ENCODE peak calls at places on chromosomes 5 and 9, in seven cellular contexts. N, K, U, Y, G, E and H are unnamed samples.
A peak's percentile ranks its signal among the peaks of the same experiment; 100 is the strongest.

GRCh38 chr5:43497311-43498104 is 13.8 kb upstream of the TMEM267 start:
- DNase-seq in N (no peak), K (no peak), U (no peak), Y (no peak), G (no peak), E (no peak), H (no peak)

GRCh38 chr5:157860898-157861894 is 2.3 kb upstream of the CLINT1 start:
- DNase-seq in N (peak; percentile 12), K (no peak), U (no peak), Y (no peak), G (no peak), E (peak; percentile 90), H (no peak)

GRCh38 chr9:22463205-22463604 is 16.6 kb downstream of the DMRTA1 start:
- DNase-seq in N (no peak), K (no peak), U (no peak), Y (no peak), G (no peak), E (no peak), H (no peak)

GRCh38 chr5:159324097-159324760 is 6.1 kb downstream of the IL12B start:
- DNase-seq in N (no peak), K (no peak), U (no peak), Y (no peak), G (no peak), E (no peak), H (no peak)

GRCh38 chr5:136079195-136079985 is 50.6 kb downstream of the TGFBI start:
- DNase-seq in N (no peak), K (no peak), U (no peak), Y (no peak), G (no peak), E (no peak), H (no peak)

GRCh38 chr9:30815585-30815984 is 1568.9 kb upstream of the ACO1 start:
- DNase-seq in N (no peak), K (no peak), U (no peak), Y (no peak), G (no peak), E (no peak), H (no peak)

GRCh38 chr5:165370772-165371171 is 1865.4 kb downstream of the MAT2B start:
- DNase-seq in N (no peak), K (no peak), U (no peak), Y (no peak), G (no peak), E (no peak), H (no peak)

GRCh38 chr5:51518607-51519006 is 135.4 kb downstream of the ISL1 start:
- DNase-seq in N (no peak), K (no peak), U (no peak), Y (no peak), G (no peak), E (no peak), H (no peak)

GRCh38 chr5:136006164-136006563 is 22.6 kb upstream of the TGFBI start:
- DNase-seq in N (no peak), K (no peak), U (no peak), Y (no peak), G (no peak), E (no peak), H (no peak)

GRCh38 chr9:14315754-14316573 is 2.0 kb upstream of the NFIB start:
- DNase-seq in N (no peak), K (peak; percentile 58), U (no peak), Y (no peak), G (peak; percentile 77), E (no peak), H (peak; percentile 80)

GRCh38 chr5:92779536-92779935 is 801.5 kb downstream of the NR2F1-AS1 start:
- DNase-seq in N (no peak), K (no peak), U (no peak), Y (no peak), G (no peak), E (no peak), H (no peak)

GRCh38 chr9:125421156-125421555 is 159.5 kb downstream of the GAPVD1 start:
- DNase-seq in N (no peak), K (no peak), U (no peak), Y (peak; percentile 69), G (no peak), E (no peak), H (no peak)

GRCh38 chr9:89374176-89374575 is 55.9 kb downstream of the SECISBP2 start:
- DNase-seq in N (no peak), K (no peak), U (no peak), Y (no peak), G (no peak), E (no peak), H (no peak)

GRCh38 chr5:134103397-134103796 is 11.1 kb upstream of the TCF7 start:
- DNase-seq in N (no peak), K (no peak), U (no peak), Y (no peak), G (no peak), E (no peak), H (no peak)

GRCh38 chr5:135598691-135599395 is 20.1 kb upstream of the CXCL14 start:
- DNase-seq in N (no peak), K (no peak), U (no peak), Y (no peak), G (peak; percentile 20), E (no peak), H (no peak)

GRCh38 chr9:115158666-115159481 is 40.9 kb upstream of the TNC start:
- DNase-seq in N (no peak), K (peak; percentile 9), U (no peak), Y (no peak), G (no peak), E (no peak), H (no peak)

GRCh38 chr9:128160603-128160987 is 530 bp downstream of the BBLN start:
- DNase-seq in N (no peak), K (peak; percentile 67), U (no peak), Y (peak; percentile 83), G (no peak), E (no peak), H (no peak)

DNA sequence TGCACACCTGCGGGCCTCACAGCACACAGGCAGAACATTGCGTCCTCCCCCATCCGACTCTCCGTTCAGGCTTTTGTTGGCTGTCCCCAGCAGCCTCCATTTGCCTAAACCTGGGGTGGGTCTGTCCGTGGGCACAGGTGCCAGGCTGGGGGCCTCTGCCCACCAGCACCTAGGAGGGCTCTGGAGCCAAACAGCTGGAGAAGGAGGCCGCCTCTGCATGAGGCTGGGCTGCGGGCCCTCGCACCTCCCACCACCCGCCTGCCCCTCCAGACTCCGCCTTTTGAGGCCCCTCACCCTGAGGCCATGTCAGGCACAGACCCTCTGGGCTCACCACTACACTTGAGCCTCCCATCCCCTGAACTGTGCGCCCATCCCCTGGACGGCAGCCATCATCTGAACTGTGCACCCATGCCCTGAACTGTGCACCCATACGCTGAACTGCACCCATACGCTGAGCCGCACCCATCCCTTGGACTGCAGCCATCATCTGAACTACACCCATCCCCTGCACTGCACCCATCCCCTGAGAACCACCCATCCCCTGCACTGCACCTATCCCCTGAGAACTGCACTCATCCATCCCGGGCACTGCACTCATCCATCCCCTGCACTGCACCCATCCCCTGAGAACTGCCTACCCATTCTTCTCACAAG is 98.0 kb upstream of the OTULINL start:
- DNase-seq in N (no peak), K (peak; percentile 22), U (no peak), Y (no peak), G (no peak), E (no peak), H (no peak)
- TF ChIP-seq JUND in N (no peak), K (no peak), U (no peak), Y (no peak), G (no peak), E (no peak), H (no peak)

GRCh38 chr9:111147021-111147420 is 108.8 kb upstream of the LPAR1 start:
- DNase-seq in N (no peak), K (no peak), U (no peak), Y (no peak), G (no peak), E (no peak), H (no peak)
- TF ChIP-seq JUND in N (no peak), K (no peak), U (no peak), Y (no peak), G (no peak), E (no peak), H (no peak)

DNA sequence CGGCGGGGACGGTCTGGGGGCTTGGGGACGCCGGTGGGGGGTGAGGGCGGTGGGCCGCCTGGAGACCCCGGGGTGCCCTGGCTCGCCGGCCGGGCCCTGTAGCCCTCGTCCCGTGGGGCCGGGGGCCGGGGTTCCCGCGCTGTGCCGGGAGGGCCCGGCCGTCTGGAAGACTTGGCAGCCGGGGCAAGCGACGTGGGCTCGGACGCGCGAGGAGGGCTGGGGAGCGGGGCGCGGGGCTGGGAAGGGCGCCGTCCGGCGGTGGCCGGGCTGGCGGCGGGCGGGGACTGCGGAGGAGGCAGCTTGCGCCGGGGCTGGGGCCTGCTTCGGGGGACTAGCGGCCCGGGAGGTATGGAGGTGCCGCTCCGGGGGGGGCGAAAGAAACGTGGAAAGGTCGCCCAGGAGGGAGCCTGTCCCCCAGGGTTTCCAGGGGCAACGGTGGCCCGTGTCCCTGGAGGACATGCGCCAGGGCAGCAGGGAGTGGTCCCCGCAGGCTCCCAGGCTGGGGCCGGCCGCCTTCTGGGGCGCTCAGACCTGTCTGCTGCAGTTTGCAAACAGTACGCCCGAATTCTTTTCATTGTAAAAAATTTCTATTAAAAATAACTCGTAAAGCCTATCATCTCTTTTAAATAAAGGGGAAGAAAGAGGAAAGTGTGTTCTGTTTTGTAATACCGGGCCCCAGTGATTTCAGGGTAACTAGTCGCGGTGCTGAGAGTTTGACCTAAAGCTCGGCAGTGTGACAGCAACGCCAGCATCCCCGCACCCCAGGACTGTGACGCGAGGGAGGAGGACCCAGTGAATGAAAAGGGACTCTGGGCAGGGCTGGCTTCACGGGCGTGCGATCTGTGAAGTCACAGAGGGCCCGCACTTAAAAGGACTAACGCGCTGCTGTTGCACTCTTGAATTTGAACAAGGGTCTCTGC is 752 bp upstream of the ANKH start:
- DNase-seq in N (peak; percentile 53), K (peak; percentile 86), U (no peak), Y (peak; percentile 50), G (peak; percentile 68), E (no peak), H (no peak)
- TF ChIP-seq JUND in N (no peak), K (no peak), U (no peak), Y (no peak), G (no peak), E (no peak), H (no peak)

GRCh38 chr9:129863059-129863690 is 27.9 kb downstream of the USP20 start:
- DNase-seq in N (no peak), K (peak; percentile 85), U (no peak), Y (peak; percentile 97), G (no peak), E (no peak), H (no peak)
- TF ChIP-seq JUND in N (no peak), K (no peak), U (no peak), Y (peak; percentile 94), G (no peak), E (no peak), H (no peak)

GRCh38 chr5:58407042-58407709 is 52.7 kb downstream of the PLK2 start:
- DNase-seq in N (no peak), K (no peak), U (no peak), Y (no peak), G (no peak), E (no peak), H (no peak)
- TF ChIP-seq JUND in N (no peak), K (peak; percentile 67), U (no peak), Y (no peak), G (no peak), E (no peak), H (no peak)